ENCODE peak calls at places on chromosomes 13 and 19, in nine cellular contexts. One of them, this sample, is unnamed.

GRCh38 chr19:2016041-2016807 is 710 bp upstream of the BTBD2 start:
- DNase-seq in transverse colon: peak
- DNase-seq in HCT116: peak
- DNase-seq in HL-60: peak
- DNase-seq in GM23338: peak
- DNase-seq in stomach: peak
- DNase-seq in prostate gland: peak
- DNase-seq in GM12878: peak
- DNase-seq in endothelial cell of umbilical vein: peak
- DNase-seq in this sample: peak

GRCh38 chr13:42807866-42808265 is 26.5 kb downstream of the FAM216B start:
- DNase-seq in transverse colon: no peak
- DNase-seq in HCT116: no peak
- DNase-seq in HL-60: no peak
- DNase-seq in GM23338: no peak
- DNase-seq in stomach: no peak
- DNase-seq in prostate gland: no peak
- DNase-seq in GM12878: no peak
- DNase-seq in endothelial cell of umbilical vein: no peak
- DNase-seq in this sample: no peak

GRCh38 chr13:102812616-102813287 is 13.8 kb downstream of the BIVM start:
- DNase-seq in transverse colon: no peak
- DNase-seq in HCT116: no peak
- DNase-seq in HL-60: no peak
- DNase-seq in GM23338: peak
- DNase-seq in stomach: no peak
- DNase-seq in prostate gland: no peak
- DNase-seq in GM12878: no peak
- DNase-seq in endothelial cell of umbilical vein: no peak
- DNase-seq in this sample: no peak

GRCh38 chr13:33125821-33126570 is 109.8 kb downstream of the KL start:
- DNase-seq in transverse colon: no peak
- DNase-seq in HCT116: peak
- DNase-seq in HL-60: no peak
- DNase-seq in GM23338: peak
- DNase-seq in stomach: no peak
- DNase-seq in prostate gland: peak
- DNase-seq in GM12878: no peak
- DNase-seq in endothelial cell of umbilical vein: peak
- DNase-seq in this sample: peak

GRCh38 chr13:33206945-33207615 is 78.5 kb downstream of the STARD13 start:
- DNase-seq in transverse colon: no peak
- DNase-seq in HCT116: no peak
- DNase-seq in HL-60: no peak
- DNase-seq in GM23338: no peak
- DNase-seq in stomach: no peak
- DNase-seq in prostate gland: no peak
- DNase-seq in GM12878: no peak
- DNase-seq in endothelial cell of umbilical vein: no peak
- DNase-seq in this sample: no peak

GRCh38 chr13:52344108-52344507 is 61.9 kb downstream of the THSD1 start:
- DNase-seq in transverse colon: no peak
- DNase-seq in HCT116: no peak
- DNase-seq in HL-60: no peak
- DNase-seq in GM23338: no peak
- DNase-seq in stomach: no peak
- DNase-seq in prostate gland: no peak
- DNase-seq in GM12878: no peak
- DNase-seq in endothelial cell of umbilical vein: no peak
- DNase-seq in this sample: no peak

GRCh38 chr19:16588089-16588823 is 16.0 kb upstream of the SLC35E1 start:
- DNase-seq in transverse colon: peak
- DNase-seq in HCT116: no peak
- DNase-seq in HL-60: peak
- DNase-seq in GM23338: peak
- DNase-seq in stomach: no peak
- DNase-seq in prostate gland: peak
- DNase-seq in GM12878: peak
- DNase-seq in endothelial cell of umbilical vein: peak
- DNase-seq in this sample: no peak

GRCh38 chr13:24149306-24150032 is 11.1 kb upstream of the SPATA13 start:
- DNase-seq in transverse colon: no peak
- DNase-seq in HCT116: no peak
- DNase-seq in HL-60: no peak
- DNase-seq in GM23338: no peak
- DNase-seq in stomach: no peak
- DNase-seq in prostate gland: no peak
- DNase-seq in GM12878: no peak
- DNase-seq in endothelial cell of umbilical vein: no peak
- DNase-seq in this sample: no peak

GRCh38 chr19:39406656-39407393 is at the start of gene ZFP36:
- DNase-seq in transverse colon: peak
- DNase-seq in HCT116: peak
- DNase-seq in HL-60: peak
- DNase-seq in GM23338: peak
- DNase-seq in stomach: peak
- DNase-seq in prostate gland: peak
- DNase-seq in GM12878: no peak
- DNase-seq in endothelial cell of umbilical vein: peak
- DNase-seq in this sample: peak

GRCh38 chr13:48235814-48236135 is 2.8 kb downstream of the ITM2B start:
- DNase-seq in transverse colon: no peak
- DNase-seq in HCT116: no peak
- DNase-seq in HL-60: no peak
- DNase-seq in GM23338: no peak
- DNase-seq in stomach: no peak
- DNase-seq in prostate gland: no peak
- DNase-seq in GM12878: no peak
- DNase-seq in endothelial cell of umbilical vein: no peak
- DNase-seq in this sample: no peak

GRCh38 chr19:46903458-46903857 is 42.7 kb downstream of the ARHGAP35 start:
- DNase-seq in transverse colon: no peak
- DNase-seq in HCT116: no peak
- DNase-seq in HL-60: no peak
- DNase-seq in GM23338: no peak
- DNase-seq in stomach: no peak
- DNase-seq in prostate gland: no peak
- DNase-seq in GM12878: no peak
- DNase-seq in endothelial cell of umbilical vein: peak
- DNase-seq in this sample: no peak

GRCh38 chr13:99911069-99911964 is 60.2 kb downstream of the ZIC5 start:
- DNase-seq in transverse colon: no peak
- DNase-seq in HCT116: no peak
- DNase-seq in HL-60: no peak
- DNase-seq in GM23338: peak
- DNase-seq in stomach: no peak
- DNase-seq in prostate gland: peak
- DNase-seq in GM12878: no peak
- DNase-seq in endothelial cell of umbilical vein: no peak
- DNase-seq in this sample: no peak

GRCh38 chr13:44170731-44171130 is 202.9 kb upstream of the SERP2 start:
- DNase-seq in transverse colon: no peak
- DNase-seq in HCT116: no peak
- DNase-seq in HL-60: no peak
- DNase-seq in GM23338: no peak
- DNase-seq in stomach: no peak
- DNase-seq in prostate gland: no peak
- DNase-seq in GM12878: no peak
- DNase-seq in endothelial cell of umbilical vein: no peak
- DNase-seq in this sample: no peak

GRCh38 chr19:7627166-7627565 is 2.2 kb downstream of the XAB2 start:
- DNase-seq in transverse colon: no peak
- DNase-seq in HCT116: no peak
- DNase-seq in HL-60: no peak
- DNase-seq in GM23338: no peak
- DNase-seq in stomach: no peak
- DNase-seq in prostate gland: no peak
- DNase-seq in GM12878: no peak
- DNase-seq in endothelial cell of umbilical vein: no peak
- DNase-seq in this sample: no peak

GRCh38 chr19:37948362-37948761 is 41.4 kb downstream of the SIPA1L3 start:
- DNase-seq in transverse colon: no peak
- DNase-seq in HCT116: no peak
- DNase-seq in HL-60: no peak
- DNase-seq in GM23338: no peak
- DNase-seq in stomach: peak
- DNase-seq in prostate gland: no peak
- DNase-seq in GM12878: no peak
- DNase-seq in endothelial cell of umbilical vein: no peak
- DNase-seq in this sample: no peak
- H3K27ac ChIP-seq in transverse colon: no peak
- H3K27ac ChIP-seq in HCT116: no peak
- H3K27ac ChIP-seq in HL-60: no peak
- H3K27ac ChIP-seq in GM23338: no peak
- H3K27ac ChIP-seq in stomach: no peak
- H3K27ac ChIP-seq in prostate gland: no peak
- H3K27ac ChIP-seq in GM12878: no peak
- H3K27ac ChIP-seq in endothelial cell of umbilical vein: no peak
- H3K27ac ChIP-seq in this sample: no peak

DNA sequence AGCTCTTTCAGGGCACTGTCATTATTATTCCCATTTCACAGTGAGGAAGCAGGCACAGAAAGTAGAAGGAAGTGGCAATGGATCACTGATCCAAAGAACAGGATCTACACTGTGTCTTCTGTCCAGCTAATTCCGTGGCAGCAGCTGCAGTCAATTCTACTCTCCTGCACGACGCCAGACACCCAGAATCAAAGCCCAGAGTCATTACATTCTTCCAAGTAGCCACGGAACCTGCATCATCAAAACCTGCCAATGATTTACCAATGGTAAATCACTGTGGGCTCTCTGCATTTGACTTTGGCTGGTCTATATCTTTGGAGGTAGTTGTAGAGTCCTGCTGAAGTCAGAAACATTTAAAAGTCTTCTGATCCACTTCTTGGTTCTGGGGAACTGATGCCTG is 767.7 kb downstream of the LIG4 start:
- DNase-seq in transverse colon: no peak
- DNase-seq in HCT116: no peak
- DNase-seq in HL-60: no peak
- DNase-seq in GM23338: no peak
- DNase-seq in stomach: no peak
- DNase-seq in prostate gland: no peak
- DNase-seq in GM12878: no peak
- DNase-seq in endothelial cell of umbilical vein: no peak
- DNase-seq in this sample: no peak
- TF ChIP-seq CTCF in transverse colon: no peak
- TF ChIP-seq CTCF in HCT116: no peak
- TF ChIP-seq CTCF in HL-60: no peak
- TF ChIP-seq CTCF in GM23338: no peak
- TF ChIP-seq CTCF in stomach: no peak
- TF ChIP-seq CTCF in prostate gland: no peak
- TF ChIP-seq CTCF in GM12878: no peak
- TF ChIP-seq CTCF in endothelial cell of umbilical vein: no peak
- TF ChIP-seq CTCF in this sample: no peak

GRCh38 chr19:58549664-58550361 is 5.1 kb downstream of the CHMP2A start:
- DNase-seq in transverse colon: no peak
- DNase-seq in HCT116: no peak
- DNase-seq in HL-60: no peak
- DNase-seq in GM23338: no peak
- DNase-seq in stomach: no peak
- DNase-seq in prostate gland: no peak
- DNase-seq in GM12878: no peak
- DNase-seq in endothelial cell of umbilical vein: no peak
- DNase-seq in this sample: peak

GRCh38 chr19:58551123-58551497 is 3.8 kb downstream of the CHMP2A start:
- DNase-seq in transverse colon: no peak
- DNase-seq in HCT116: no peak
- DNase-seq in HL-60: no peak
- DNase-seq in GM23338: no peak
- DNase-seq in stomach: no peak
- DNase-seq in prostate gland: no peak
- DNase-seq in GM12878: no peak
- DNase-seq in endothelial cell of umbilical vein: no peak
- DNase-seq in this sample: no peak

GRCh38 chr19:58548859-58549663 is 5.2 kb downstream of the TRIM28 start:
- DNase-seq in transverse colon: no peak
- DNase-seq in HCT116: no peak
- DNase-seq in HL-60: no peak
- DNase-seq in GM23338: no peak
- DNase-seq in stomach: no peak
- DNase-seq in prostate gland: no peak
- DNase-seq in GM12878: no peak
- DNase-seq in endothelial cell of umbilical vein: no peak
- DNase-seq in this sample: no peak

GRCh38 chr19:58551577-58552471 is 3.1 kb downstream of the CHMP2A start:
- DNase-seq in transverse colon: no peak
- DNase-seq in HCT116: no peak
- DNase-seq in HL-60: no peak
- DNase-seq in GM23338: no peak
- DNase-seq in stomach: no peak
- DNase-seq in prostate gland: no peak
- DNase-seq in GM12878: no peak
- DNase-seq in endothelial cell of umbilical vein: no peak
- DNase-seq in this sample: no peak

GRCh38 chr19:58550362-58551122 is 4.4 kb downstream of the CHMP2A start:
- DNase-seq in transverse colon: no peak
- DNase-seq in HCT116: no peak
- DNase-seq in HL-60: no peak
- DNase-seq in GM23338: no peak
- DNase-seq in stomach: no peak
- DNase-seq in prostate gland: no peak
- DNase-seq in GM12878: no peak
- DNase-seq in endothelial cell of umbilical vein: no peak
- DNase-seq in this sample: no peak
- TF ChIP-seq POLR2AphosphoS5 in transverse colon: no peak
- TF ChIP-seq POLR2AphosphoS5 in HCT116: peak
- TF ChIP-seq POLR2AphosphoS5 in HL-60: peak
- TF ChIP-seq POLR2AphosphoS5 in GM23338: no peak
- TF ChIP-seq POLR2AphosphoS5 in stomach: no peak
- TF ChIP-seq POLR2AphosphoS5 in prostate gland: no peak
- TF ChIP-seq POLR2AphosphoS5 in GM12878: peak
- TF ChIP-seq POLR2AphosphoS5 in endothelial cell of umbilical vein: no peak
- TF ChIP-seq POLR2AphosphoS5 in this sample: no peak

GRCh38 chr13:59690857-59691500 is 472.7 kb downstream of the DIAPH3 start:
- DNase-seq in transverse colon: no peak
- DNase-seq in HCT116: no peak
- DNase-seq in HL-60: no peak
- DNase-seq in GM23338: no peak
- DNase-seq in stomach: no peak
- DNase-seq in prostate gland: no peak
- DNase-seq in GM12878: no peak
- DNase-seq in endothelial cell of umbilical vein: no peak
- DNase-seq in this sample: no peak

GRCh38 chr13:59696229-59696628 is 467.5 kb downstream of the DIAPH3 start:
- DNase-seq in transverse colon: no peak
- DNase-seq in HCT116: no peak
- DNase-seq in HL-60: no peak
- DNase-seq in GM23338: no peak
- DNase-seq in stomach: no peak
- DNase-seq in prostate gland: no peak
- DNase-seq in GM12878: no peak
- DNase-seq in endothelial cell of umbilical vein: no peak
- DNase-seq in this sample: no peak

GRCh38 chr13:59687028-59687427 is 476.7 kb downstream of the DIAPH3 start:
- DNase-seq in transverse colon: no peak
- DNase-seq in HCT116: no peak
- DNase-seq in HL-60: no peak
- DNase-seq in GM23338: no peak
- DNase-seq in stomach: no peak
- DNase-seq in prostate gland: no peak
- DNase-seq in GM12878: no peak
- DNase-seq in endothelial cell of umbilical vein: no peak
- DNase-seq in this sample: no peak

GRCh38 chr13:59689057-59689456 is 474.7 kb downstream of the DIAPH3 start:
- DNase-seq in transverse colon: no peak
- DNase-seq in HCT116: no peak
- DNase-seq in HL-60: no peak
- DNase-seq in GM23338: peak
- DNase-seq in stomach: no peak
- DNase-seq in prostate gland: no peak
- DNase-seq in GM12878: no peak
- DNase-seq in endothelial cell of umbilical vein: no peak
- DNase-seq in this sample: no peak

GRCh38 chr13:59691501-59692066 is 472.1 kb downstream of the DIAPH3 start:
- DNase-seq in transverse colon: no peak
- DNase-seq in HCT116: no peak
- DNase-seq in HL-60: no peak
- DNase-seq in GM23338: no peak
- DNase-seq in stomach: no peak
- DNase-seq in prostate gland: no peak
- DNase-seq in GM12878: no peak
- DNase-seq in endothelial cell of umbilical vein: peak
- DNase-seq in this sample: no peak
- H3K27ac ChIP-seq in transverse colon: no peak
- H3K27ac ChIP-seq in HCT116: no peak
- H3K27ac ChIP-seq in HL-60: no peak
- H3K27ac ChIP-seq in GM23338: no peak
- H3K27ac ChIP-seq in stomach: no peak
- H3K27ac ChIP-seq in prostate gland: no peak
- H3K27ac ChIP-seq in GM12878: no peak
- H3K27ac ChIP-seq in endothelial cell of umbilical vein: no peak
- H3K27ac ChIP-seq in this sample: no peak